ENCODE peak calls at places on chromosomes 6 and 20, in four cellular contexts. Q is HepG2, D is GM12878, A is K562. I is an unnamed sample.
A peak's percentile ranks its signal among the peaks of the same experiment; 100 is the strongest.

GRCh38 chr6:100664274-100665040 is 199.7 kb upstream of the SIM1 start:
- DNase-seq in Q (no peak), D (no peak), A (peak; percentile 19), I (no peak)

GRCh38 chr20:63626424-63627128 is at the start of gene GMEB2:
- DNase-seq in Q (peak; percentile 69), D (no peak), A (peak; percentile 87), I (no peak)

GRCh38 chr6:39903656-39904055 is 30.6 kb downstream of the MOCS1 start:
- DNase-seq in Q (no peak), D (no peak), A (no peak), I (no peak)

GRCh38 chr20:6636209-6637159 is 131.0 kb upstream of the BMP2 start:
- DNase-seq in Q (peak; percentile 63), D (no peak), A (no peak), I (no peak)

GRCh38 chr6:90610291-90610670 is 23.4 kb upstream of the MAP3K7 start:
- DNase-seq in Q (no peak), D (no peak), A (no peak), I (no peak)

GRCh38 chr6:1612386-1612893 is 2.7 kb downstream of the FOXC1 start:
- DNase-seq in Q (no peak), D (no peak), A (no peak), I (no peak)

GRCh38 chr20:50141811-50142561 is 11.5 kb downstream of the PEDS1 start:
- DNase-seq in Q (no peak), D (no peak), A (no peak), I (no peak)

GRCh38 chr6:44151348-44152108 is 7.1 kb upstream of the CAPN11 start:
- DNase-seq in Q (peak; percentile 39), D (no peak), A (peak; percentile 92), I (peak; percentile 92)

GRCh38 chr6:104995989-104996617 is 39.2 kb downstream of the LIN28B start:
- DNase-seq in Q (no peak), D (no peak), A (no peak), I (no peak)

GRCh38 chr6:111427341-111428116 is 55.5 kb downstream of the REV3L start:
- DNase-seq in Q (peak; percentile 85), D (peak; percentile 54), A (no peak), I (no peak)

GRCh38 chr6:68197356-68197755 is 437.7 kb upstream of the ADGRB3 start:
- DNase-seq in Q (no peak), D (no peak), A (no peak), I (no peak)

GRCh38 chr20:31710423-31711250 is 12.0 kb downstream of the BCL2L1 start:
- DNase-seq in Q (no peak), D (no peak), A (no peak), I (no peak)

GRCh38 chr6:151071295-151071694 is 168.5 kb upstream of the AKAP12 start:
- DNase-seq in Q (peak; percentile 38), D (no peak), A (no peak), I (no peak)

GRCh38 chr20:15561707-15562106 is 1011.5 kb downstream of the KIF16B start:
- DNase-seq in Q (no peak), D (no peak), A (no peak), I (no peak)

GRCh38 chr20:43513298-43514061 is 6.0 kb downstream of the L3MBTL1 start:
- DNase-seq in Q (no peak), D (no peak), A (no peak), I (no peak)

GRCh38 chr20:48212806-48213509 is 427.7 kb upstream of the SULF2 start:
- DNase-seq in Q (no peak), D (no peak), A (no peak), I (no peak)

GRCh38 chr20:48217191-48217590 is 431.9 kb upstream of the SULF2 start:
- DNase-seq in Q (no peak), D (no peak), A (no peak), I (no peak)

GRCh38 chr20:48214601-48215000 is 429.3 kb upstream of the SULF2 start:
- DNase-seq in Q (no peak), D (no peak), A (no peak), I (no peak)

GRCh38 chr20:48211847-48212246 is 426.6 kb upstream of the SULF2 start:
- DNase-seq in Q (no peak), D (no peak), A (no peak), I (no peak)

GRCh38 chr20:48215536-48215935 is 430.3 kb upstream of the SULF2 start:
- DNase-seq in Q (no peak), D (no peak), A (no peak), I (peak; percentile 24)
- TF ChIP-seq ETV6 in Q (no peak), D (no peak), A (no peak), I (no peak)

DNA sequence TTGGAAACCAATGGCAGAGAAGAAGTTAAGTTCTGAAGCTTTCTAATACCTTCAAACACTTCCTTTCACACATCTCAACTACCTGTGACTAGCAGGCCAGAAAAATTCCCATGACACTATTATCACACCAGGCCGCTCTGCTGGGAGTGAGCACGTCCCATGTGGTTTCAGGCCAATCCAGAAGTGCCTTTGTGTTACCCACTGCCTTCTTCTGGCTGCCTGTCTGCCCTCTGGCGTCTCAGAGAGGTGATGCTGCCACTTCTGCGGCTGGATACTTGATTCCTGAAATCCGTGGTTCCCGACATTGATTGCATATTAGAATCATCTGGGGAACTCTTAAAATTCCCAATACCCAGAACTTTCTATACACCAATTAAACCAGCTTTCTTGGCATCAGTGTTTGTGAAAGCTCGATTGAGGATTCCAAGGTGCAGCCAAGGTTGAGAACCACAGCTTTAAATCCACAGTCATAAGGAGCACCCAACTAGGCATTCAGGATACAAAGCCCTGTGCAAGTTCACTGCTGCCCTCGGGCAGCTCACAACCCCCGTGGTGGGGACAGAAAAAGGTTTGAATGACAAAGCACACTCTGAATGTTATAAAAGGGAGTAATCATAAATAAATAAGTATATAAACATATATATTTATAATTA is 65.6 kb downstream of the STMND1 start:
- DNase-seq in Q (peak; percentile 67), D (no peak), A (no peak), I (peak; percentile 66)
- TF ChIP-seq USF2 in Q (no peak), D (no peak), A (no peak), I (peak; percentile 46)

GRCh38 chr6:19811397-19812079 is 25.6 kb upstream of the ID4 start:
- DNase-seq in Q (peak; percentile 96), D (no peak), A (no peak), I (no peak)

GRCh38 chr6:19806971-19807396 is 30.2 kb upstream of the ID4 start:
- DNase-seq in Q (no peak), D (no peak), A (no peak), I (no peak)

GRCh38 chr6:19812512-19813119 is 24.6 kb upstream of the ID4 start:
- DNase-seq in Q (peak; percentile 67), D (no peak), A (peak; percentile 33), I (no peak)
- TF ChIP-seq CREB1 in Q (no peak), D (no peak), A (no peak), I (no peak)

DNA sequence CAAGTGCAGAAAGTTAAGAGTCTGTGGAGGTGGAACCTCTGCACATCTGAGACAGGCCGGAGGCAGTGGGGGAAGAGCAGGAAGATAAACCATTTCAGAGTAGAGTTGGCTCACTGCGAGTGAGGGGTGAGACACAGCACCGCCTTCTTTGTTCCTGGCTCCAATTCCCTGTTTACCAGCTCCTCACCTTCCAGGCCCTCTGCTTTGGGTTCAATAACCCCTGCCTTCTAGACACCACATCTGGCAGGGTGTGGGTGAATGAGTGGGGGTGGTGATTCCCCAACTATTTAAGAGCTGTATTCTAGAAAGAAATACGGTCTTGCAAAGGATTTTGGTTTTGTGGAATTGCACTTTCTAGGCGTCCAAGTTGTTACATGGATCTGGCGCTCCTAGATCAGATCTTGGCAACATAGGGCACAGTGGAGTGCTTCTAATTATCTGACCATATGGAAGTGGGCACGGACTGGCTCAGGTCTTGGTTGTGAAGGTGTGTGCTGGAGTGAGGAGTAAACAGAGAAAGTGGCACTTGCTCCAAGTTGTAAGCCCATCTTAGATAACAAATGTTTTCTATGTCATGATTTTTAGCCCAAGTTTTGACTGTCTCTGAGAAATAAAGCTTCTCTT is 141.6 kb upstream of the NRN1 start:
- DNase-seq in Q (no peak), D (no peak), A (no peak), I (no peak)
- TF ChIP-seq ETV6 in Q (no peak), D (no peak), A (no peak), I (no peak)

DNA sequence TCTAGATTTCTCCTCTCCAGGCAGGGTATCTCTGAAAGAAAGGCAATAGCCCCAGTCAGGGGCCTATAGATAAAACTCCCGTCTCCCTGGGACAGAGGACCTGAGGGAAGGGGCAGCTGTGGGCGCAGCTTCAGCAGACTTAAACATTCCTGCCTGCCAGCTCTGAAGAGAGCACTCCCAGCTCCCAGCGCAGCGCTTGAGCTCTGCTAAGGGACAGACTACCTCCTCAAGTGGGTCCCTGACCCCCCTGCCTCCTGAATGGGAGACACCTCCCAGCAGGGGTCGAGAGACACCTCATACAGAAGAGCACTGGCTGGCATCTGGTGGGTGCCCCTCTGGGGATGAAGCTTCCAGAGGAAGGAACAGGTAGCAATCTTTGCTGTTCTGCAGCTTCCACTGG is 556.9 kb downstream of the EPM2A start:
- DNase-seq in Q (no peak), D (no peak), A (no peak), I (no peak)
- TF ChIP-seq USF2 in Q (no peak), D (no peak), A (no peak), I (no peak)

GRCh38 chr6:83636800-83637199 is 72.1 kb downstream of the SNAP91 start:
- DNase-seq in Q (no peak), D (no peak), A (no peak), I (no peak)
- TF ChIP-seq CREB1 in Q (no peak), D (no peak), A (no peak), I (no peak)

I was measured in WTC11.